ENCODE peak calls at places on chromosomes 11 and 22, in four cellular contexts. J, Z, F and C are unnamed samples.
A peak's percentile ranks its signal among the peaks of the same experiment; 100 is the strongest.

GRCh38 chr11:75598264-75598663 is 36.2 kb downstream of the SERPINH1 start:
- DNase-seq in J (no peak), Z (no peak), F (no peak), C (no peak)

GRCh38 chr11:134331565-134332188 is at the start of gene GLB1L2:
- DNase-seq in J (peak; percentile 75), Z (peak; percentile 38), F (peak; percentile 80), C (no peak)

GRCh38 chr11:124882339-124883071 is 15.2 kb downstream of the ROBO4 start:
- DNase-seq in J (no peak), Z (no peak), F (peak; percentile 68), C (no peak)

GRCh38 chr11:116513278-116513823 is 259.4 kb downstream of the BUD13 start:
- DNase-seq in J (no peak), Z (no peak), F (peak; percentile 12), C (no peak)

GRCh38 chr22:44723801-44724200 is 21.8 kb downstream of the PRR5 start:
- DNase-seq in J (no peak), Z (no peak), F (no peak), C (no peak)

GRCh38 chr11:35559949-35560348 is 34.5 kb upstream of the PAMR1 start:
- DNase-seq in J (no peak), Z (no peak), F (no peak), C (no peak)

GRCh38 chr11:35038211-35038930 is 100.6 kb upstream of the CD44 start:
- DNase-seq in J (no peak), Z (no peak), F (no peak), C (no peak)

GRCh38 chr11:56948991-56949390 is 39.7 kb upstream of the OR5AK2 start:
- DNase-seq in J (no peak), Z (no peak), F (no peak), C (no peak)

GRCh38 chr11:118619444-118620205 is 12.2 kb downstream of the PHLDB1 start:
- DNase-seq in J (no peak), Z (peak; percentile 77), F (peak; percentile 89), C (no peak)

GRCh38 chr11:103936059-103936458 is 100.4 kb upstream of the DDI1 start:
- DNase-seq in J (no peak), Z (no peak), F (no peak), C (no peak)

GRCh38 chr11:111797145-111797581 is 31.0 kb upstream of the PPP2R1B start:
- DNase-seq in J (no peak), Z (no peak), F (no peak), C (no peak)

GRCh38 chr22:35892192-35892591 is 136.4 kb downstream of the RBFOX2 start:
- DNase-seq in J (no peak), Z (no peak), F (no peak), C (no peak)

GRCh38 chr11:64056861-64057260 is 21.1 kb downstream of the FLRT1 start:
- DNase-seq in J (no peak), Z (no peak), F (no peak), C (no peak)

GRCh38 chr22:27139935-27140493 is 482.6 kb downstream of the MIAT start:
- DNase-seq in J (no peak), Z (no peak), F (no peak), C (no peak)

GRCh38 chr22:20171288-20172037 is 20.6 kb upstream of the CCDC188 start:
- DNase-seq in J (no peak), Z (no peak), F (no peak), C (no peak)

GRCh38 chr11:71284525-71285092 is 32.2 kb upstream of the SHANK2 start:
- DNase-seq in J (no peak), Z (no peak), F (peak; percentile 25), C (no peak)

GRCh38 chr11:70545626-70545945 is 147.3 kb downstream of the CTTN start:
- DNase-seq in J (no peak), Z (no peak), F (no peak), C (no peak)

GRCh38 chr11:10351768-10352641 is 47.1 kb downstream of the ADM start:
- DNase-seq in J (peak; percentile 82), Z (peak; percentile 85), F (no peak), C (peak; percentile 97)

GRCh38 chr11:12834630-12835029 is 160.4 kb downstream of the TEAD1 start:
- DNase-seq in J (no peak), Z (no peak), F (no peak), C (no peak)
- H3K36me3 ChIP-seq in J (no peaks in the 10 kb centered on the region), Z (no peaks in the 10 kb centered on the region), F (no peaks in the 10 kb centered on the region), C (no peaks in the 10 kb centered on the region)

GRCh38 chr11:6251120-6251733 is 8.4 kb upstream of the CCKBR start:
- DNase-seq in J (peak; percentile 68), Z (peak; percentile 66), F (peak; percentile 86), C (peak; percentile 68)
- H3K4me3 ChIP-seq in J (no peak overlapping the region), Z (no peak overlapping the region), F (no peak overlapping the region), C (no peak overlapping the region)

GRCh38 chr22:37657590-37658132 is 862 bp upstream of the PDXP start:
- DNase-seq in J (no peak), Z (no peak), F (no peak), C (no peak)
- H3K27ac ChIP-seq in J (peak overlapping the region; percentile 43), Z (peak overlapping the region; percentile 63), F (peak overlapping the region; percentile 83), C (no peak overlapping the region)

GRCh38 chr22:50441428-50441993 is 33.3 kb downstream of the SBF1 start:
- DNase-seq in J (no peak), Z (no peak), F (no peak), C (no peak)
- H3K36me3 ChIP-seq in J (peaks cover 45% of the 10 kb centered on the region), Z (peaks cover 75% of the 10 kb centered on the region), F (peaks cover 36% of the 10 kb centered on the region), C (peaks cover 21% of the 10 kb centered on the region)

GRCh38 chr11:93291146-93291545 is 39.4 kb upstream of the DEUP1 start:
- DNase-seq in J (no peak), Z (no peak), F (no peak), C (no peak)
- H3K4me3 ChIP-seq in J (no peak overlapping the region), Z (no peak overlapping the region), F (no peak overlapping the region), C (no peak overlapping the region)